ENCODE peak calls at places on chromosome 2, in four cellular contexts. B is caudate nucleus, F is NCI-H1417, A is posterior cingulate gyrus. X is an unnamed sample.

GRCh38 chr2:240319855-240320560 is 115.5 kb upstream of the GPC1 start:
- DNase-seq in B (peak), F (no peak), A (no peak), X (peak)

GRCh38 chr2:152740743-152741328 is 22.4 kb downstream of the ARL6IP6 start:
- DNase-seq in B (no peak), F (peak), A (no peak), X (peak)

GRCh38 chr2:195317533-195317932 is 339.5 kb upstream of the SLC39A10 start:
- DNase-seq in B (no peak), F (no peak), A (no peak), X (no peak)

GRCh38 chr2:234708091-234708683 is 211.3 kb upstream of the ARL4C start:
- DNase-seq in B (no peak), F (no peak), A (no peak), X (no peak)

GRCh38 chr2:162143969-162144368 is 8.1 kb downstream of the GCG start:
- DNase-seq in B (no peak), F (no peak), A (no peak), X (no peak)

GRCh38 chr2:174635747-174636399 is 38.3 kb upstream of the WIPF1 start:
- DNase-seq in B (no peak), F (no peak), A (no peak), X (no peak)

GRCh38 chr2:240911641-240912265 is 5.6 kb downstream of the CROCC2 start:
- DNase-seq in B (no peak), F (no peak), A (no peak), X (no peak)

GRCh38 chr2:207796585-207797350 is 27.1 kb upstream of the FZD5 start:
- DNase-seq in B (no peak), F (peak), A (no peak), X (no peak)

GRCh38 chr2:46615555-46616487 is 136.5 kb downstream of the TMEM247 start:
- DNase-seq in B (no peak), F (peak), A (no peak), X (peak)

GRCh38 chr2:171419333-171419732 is 14.5 kb downstream of the METTL8 start:
- DNase-seq in B (no peak), F (no peak), A (no peak), X (no peak)

GRCh38 chr2:155099784-155100183 is 401.3 kb downstream of the KCNJ3 start:
- DNase-seq in B (no peak), F (no peak), A (no peak), X (no peak)